ENCODE peak calls at places on chromosome 20, in five cellular contexts. S is GM10248, B is GM13977, E is OCI-LY7, D is A549. M is an unnamed sample.

GRCh38 chr20:51339721-51340450 is 202.6 kb downstream of the NFATC2 start:
- DNase-seq in B (no peak), S (no peak), D (no peak), E (no peak), M (no peak)

GRCh38 chr20:38298768-38299288 is 5.1 kb upstream of the BPI start:
- DNase-seq in D (no peak), B (no peak), S (no peak), E (no peak), M (no peak)

GRCh38 chr20:47816487-47817451 is 31.5 kb upstream of the SULF2 start:
- DNase-seq in B (no peak), S (no peak), D (no peak), E (peak; percentile 60), M (no peak)

GRCh38 chr20:59743767-59744485 is 139.6 kb downstream of the PHACTR3 start:
- DNase-seq in S (no peak), D (peak; percentile 27), E (peak; percentile 3), B (no peak), M (no peak)

GRCh38 chr20:20459726-20460125 is 91.8 kb downstream of the INSM1 start:
- DNase-seq in S (no peak), E (no peak), B (no peak), D (no peak), M (no peak)

GRCh38 chr20:57762531-57763234 is 52.9 kb upstream of the PMEPA1 start:
- DNase-seq in E (no peak), S (no peak), B (no peak), D (no peak), M (no peak)

GRCh38 chr20:4780245-4780644 is 58.5 kb downstream of the PRND start:
- DNase-seq in E (peak; percentile 32), S (no peak), D (peak; percentile 28), B (no peak), M (no peak)

GRCh38 chr20:63957690-63958441 is 1.6 kb upstream of the UCKL1 start:
- DNase-seq in B (no peak), E (peak; percentile 49), S (no peak), D (peak; percentile 23), M (no peak)

GRCh38 chr20:32574296-32575226 is 10.6 kb downstream of the NOL4L start:
- DNase-seq in E (no peak), B (no peak), D (peak; percentile 69), S (no peak), M (no peak)

GRCh38 chr20:32674362-32674789 is 635 bp upstream of the C20orf203 start:
- DNase-seq in S (peak; percentile 78), D (peak; percentile 66), E (peak; percentile 83), B (peak; percentile 79), M (peak; percentile 71)

GRCh38 chr20:19757973-19758887 is at the start of gene RIN2:
- DNase-seq in S (peak; percentile 31), D (peak; percentile 96), E (no peak), B (peak; percentile 51), M (peak; percentile 30)

GRCh38 chr20:47972916-47973309 is 187.6 kb upstream of the SULF2 start:
- DNase-seq in B (no peak), D (no peak), S (no peak), E (no peak), M (no peak)

GRCh38 chr20:61114776-61115175 is 137.3 kb upstream of the CDH4 start:
- DNase-seq in B (no peak), E (no peak), S (no peak), D (no peak), M (no peak)

GRCh38 chr20:34075647-34076046 is 36.4 kb downstream of the EIF2S2 start:
- DNase-seq in D (no peak), E (no peak), S (no peak), B (no peak), M (no peak)

GRCh38 chr20:46361386-46361785 is 45.0 kb downstream of the ELMO2 start:
- DNase-seq in S (no peak), B (peak; percentile 8), D (no peak), E (no peak), M (no peak)

GRCh38 chr20:53838311-53838873 is 232.0 kb downstream of the BCAS1 start:
- DNase-seq in B (no peak), D (no peak), E (no peak), S (no peak), M (no peak)

DNA sequence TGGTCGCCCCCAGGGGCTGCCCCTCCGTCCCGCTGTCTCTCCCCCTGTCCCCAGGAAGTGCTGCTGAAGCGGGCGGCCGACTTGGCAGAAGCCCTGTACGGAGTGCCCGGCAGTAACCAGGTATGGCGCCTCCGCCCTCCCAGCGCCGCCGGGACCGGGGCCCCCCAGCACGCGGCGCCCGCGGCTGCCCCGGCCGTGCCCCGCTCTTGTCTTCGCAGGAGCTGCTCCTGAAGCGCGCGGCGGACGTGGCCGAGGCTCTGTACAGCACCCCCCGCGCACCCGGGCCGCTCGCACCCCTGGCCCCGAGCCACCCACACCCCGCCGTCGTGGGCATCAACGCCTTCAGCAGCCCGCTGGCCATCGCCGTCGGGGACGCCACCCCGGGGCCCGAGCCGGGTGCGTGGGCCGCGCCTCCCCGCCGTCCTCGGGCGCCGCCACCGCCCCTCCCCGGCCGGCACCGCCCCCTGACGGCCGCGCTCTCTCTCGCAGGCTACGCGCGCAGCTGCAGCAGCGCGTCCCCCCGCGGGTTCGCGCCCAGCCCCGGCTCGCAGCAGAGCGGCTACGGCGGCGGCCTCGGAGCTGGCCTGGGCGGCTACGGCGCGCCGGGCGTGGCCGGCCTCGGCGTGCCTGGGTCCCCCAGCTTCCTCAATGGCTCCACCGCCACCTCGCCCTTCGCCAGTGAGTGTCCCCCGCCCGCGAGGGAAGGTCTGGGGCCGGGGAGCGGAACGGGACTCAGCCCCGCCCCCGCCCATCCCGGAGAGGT is 48.4 kb downstream of the CPXM1 start:
- DNase-seq in D (peak; percentile 42), B (peak; percentile 74), S (peak; percentile 59), E (no peak), M (peak; percentile 72)
- TF ChIP-seq CTCF in D (no peak), B (peak; percentile 45), S (peak; percentile 33), E (no peak), M (peak; percentile 15)

DNA sequence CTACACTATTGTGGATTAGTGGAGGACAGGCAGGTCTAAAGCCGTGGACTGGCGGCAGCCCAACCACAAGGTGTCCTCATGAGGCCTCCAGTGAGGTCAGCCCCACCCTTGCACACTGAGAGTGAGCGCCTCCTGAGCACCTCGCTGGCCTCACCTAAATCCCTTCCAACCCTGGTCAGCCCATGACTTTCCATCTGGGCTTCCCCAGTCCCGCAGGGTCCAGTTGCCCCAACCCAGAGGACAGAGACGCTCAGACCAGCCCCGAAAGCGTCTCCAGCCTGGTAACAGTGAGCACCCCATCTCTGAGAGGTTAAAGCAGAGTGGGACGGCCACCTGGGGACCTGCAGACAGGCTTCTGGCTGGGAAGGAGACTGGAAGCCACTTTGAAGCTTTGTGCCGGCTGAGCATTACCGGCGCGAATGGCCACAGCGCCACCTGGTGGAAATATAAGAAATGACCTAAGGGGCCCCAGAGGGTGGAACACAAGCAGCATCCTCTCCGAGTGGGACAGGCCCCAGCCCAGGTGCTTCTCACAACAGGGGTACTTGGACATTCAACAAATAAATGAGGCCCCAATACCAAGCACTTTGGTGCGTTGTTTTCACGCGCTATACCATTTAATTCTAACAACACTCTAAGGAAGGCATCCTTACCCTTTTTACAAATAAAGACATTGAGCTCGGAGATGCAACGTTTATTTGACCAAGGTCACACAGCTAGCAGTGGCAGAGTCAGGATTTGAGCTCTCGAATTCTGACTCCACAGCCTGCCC is 65.7 kb upstream of the TOP1 start:
- DNase-seq in E (peak; percentile 80), B (peak; percentile 78), D (peak; percentile 63), S (peak; percentile 82), M (peak; percentile 74)
- TF ChIP-seq CTCF in E (peak; percentile 95), B (peak; percentile 86), D (peak; percentile 85), S (peak; percentile 91), M (peak; percentile 56)

DNA sequence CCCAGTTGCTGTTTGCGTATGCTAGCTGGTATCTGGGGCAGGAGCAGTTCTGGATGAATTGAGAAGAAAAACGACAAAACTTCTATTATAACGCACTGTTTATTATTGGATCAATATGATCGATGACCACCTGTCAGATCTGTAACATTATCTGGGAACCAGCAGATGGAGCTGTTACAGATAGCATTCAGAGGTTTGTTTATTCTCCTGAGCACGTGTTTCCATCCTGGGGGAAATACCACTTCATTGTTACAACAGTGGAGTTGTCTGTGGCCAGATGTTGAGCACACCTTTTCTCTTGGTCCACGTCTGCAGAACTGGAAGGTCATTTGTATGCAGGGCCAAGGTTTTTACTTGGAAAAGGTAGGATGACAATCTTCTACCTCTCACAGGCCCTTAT is 16.0 kb upstream of the NKX2-2 start:
- DNase-seq in E (peak; percentile 48), S (peak; percentile 36), D (no peak), B (peak; percentile 56), M (peak; percentile 39)
- TF ChIP-seq CTCF in E (peak; percentile 82), S (no peak), D (peak; percentile 41), B (peak; percentile 44), M (peak; percentile 6)

GRCh38 chr20:21719592-21720214 is 14.2 kb downstream of the PAX1 start:
- DNase-seq in B (peak; percentile 72), D (peak; percentile 78), E (peak; percentile 60), S (peak; percentile 48), M (peak; percentile 78)
- TF ChIP-seq CTCF in B (peak; percentile 78), D (peak; percentile 89), E (peak; percentile 97), S (peak; percentile 83), M (peak; percentile 72)

DNA sequence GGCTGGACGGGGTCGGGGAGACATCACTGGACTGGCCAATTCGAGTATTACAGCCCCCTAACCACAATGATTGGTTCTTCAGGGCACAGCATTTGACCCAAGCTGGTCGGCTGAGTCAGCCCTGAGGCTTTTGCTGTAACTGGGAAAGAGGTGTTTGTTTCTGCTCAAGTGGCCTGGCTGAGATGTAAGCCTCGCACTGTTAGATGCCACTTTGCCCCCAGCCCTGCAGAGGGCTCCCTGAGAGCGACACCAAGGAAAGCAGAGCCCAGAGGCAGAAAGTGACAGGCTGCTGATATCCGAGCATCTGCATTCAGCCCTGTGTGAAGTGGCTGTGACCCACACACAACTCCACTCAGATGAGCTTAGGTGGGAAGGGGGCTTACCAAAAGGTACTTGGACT is 19.4 kb downstream of the ERGIC3 start:
- DNase-seq in D (peak; percentile 46), B (no peak), E (peak; percentile 82), S (no peak), M (no peak)
- TF ChIP-seq CTCF in D (peak; percentile 26), B (peak; percentile 32), E (peak; percentile 83), S (peak; percentile 25), M (no peak)

DNA sequence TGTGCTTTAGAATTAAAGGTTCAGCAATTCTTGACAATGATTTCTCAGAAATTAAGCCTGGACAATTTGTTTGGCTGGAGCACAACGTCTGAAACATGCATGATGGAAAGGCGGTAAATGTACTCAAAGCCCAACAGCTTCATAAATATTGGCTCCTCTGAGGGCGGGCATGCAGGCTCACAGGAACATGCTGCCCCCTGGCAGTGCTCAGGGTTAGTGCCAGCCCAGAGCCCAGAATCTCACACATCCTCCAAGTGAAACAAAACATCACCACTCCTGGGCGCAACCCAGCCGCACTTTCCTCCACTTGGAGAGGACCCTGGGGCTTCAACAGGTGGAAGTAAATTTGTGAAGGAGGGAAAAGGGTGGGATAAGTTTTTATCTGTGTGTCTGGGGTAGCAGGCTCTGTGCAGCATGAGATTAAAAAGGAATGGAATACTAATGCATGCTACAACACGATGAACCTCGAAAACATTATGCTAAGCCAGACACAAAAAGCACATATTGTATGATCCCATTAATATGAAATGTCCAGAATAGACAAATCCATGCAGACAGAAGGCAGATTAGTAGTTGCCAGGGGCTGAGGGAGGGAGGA is 54.1 kb upstream of the PTPRT start:
- DNase-seq in S (no peak), B (no peak), E (peak; percentile 14), D (peak; percentile 29), M (no peak)
- TF ChIP-seq CTCF in S (peak; percentile 4), B (no peak), E (peak; percentile 57), D (peak; percentile 14), M (no peak)